ENCODE peak calls at places on chromosomes 13 and 19, in five cellular contexts. P, W, D, J and E are unnamed samples.

GRCh38 chr13:85575110-85575509 is 224.1 kb downstream of the SLITRK6 start:
- DNase-seq in P (no peak), W (no peak), D (no peak), J (no peak), E (no peak)

GRCh38 chr13:110519506-110519905 is 42.0 kb downstream of the RAB20 start:
- DNase-seq in P (no peak), W (no peak), D (no peak), J (no peak), E (peak; percentile 62)

GRCh38 chr19:2081873-2082810 is 14.0 kb downstream of the MOB3A start:
- DNase-seq in P (no peak), W (no peak), D (peak; percentile 80), J (no peak), E (no peak)

GRCh38 chr19:4425531-4425930 is 23.1 kb downstream of the CHAF1A start:
- DNase-seq in P (no peak), W (peak; percentile 85), D (no peak), J (no peak), E (no peak)

GRCh38 chr13:86087241-86087640 is 288.0 kb upstream of the SLITRK6 start:
- DNase-seq in P (no peak), W (peak; percentile 34), D (no peak), J (no peak), E (no peak)

GRCh38 chr19:18441804-18442788 is 4.2 kb upstream of the ISYNA1 start:
- DNase-seq in P (no peak), W (no peak), D (peak; percentile 56), J (no peak), E (no peak)

GRCh38 chr13:112893570-112894422 is 75.2 kb upstream of the MCF2L start:
- DNase-seq in P (no peak), W (peak; percentile 27), D (no peak), J (peak; percentile 26), E (no peak)

GRCh38 chr19:49475191-49475932 is 1.3 kb downstream of the FLT3LG start:
- DNase-seq in P (no peak), W (no peak), D (peak; percentile 44), J (no peak), E (no peak)

GRCh38 chr13:71770710-71771109 is 96.3 kb downstream of the DACH1 start:
- DNase-seq in P (no peak), W (no peak), D (no peak), J (no peak), E (no peak)

GRCh38 chr13:81987159-81987558 is 1646.2 kb upstream of the SPRY2 start:
- DNase-seq in P (no peak), W (no peak), D (no peak), J (no peak), E (no peak)

GRCh38 chr13:40126301-40127085 is 471.0 kb downstream of the COG6 start:
- DNase-seq in P (no peak), W (no peak), D (no peak), J (no peak), E (no peak)

GRCh38 chr19:52923782-52924593 is 760 bp upstream of the ZNF888 start:
- DNase-seq in P (peak; percentile 80), W (peak; percentile 19), D (no peak), J (no peak), E (peak; percentile 82)

GRCh38 chr13:33745370-33746324 is 72.3 kb upstream of the RFC3 start:
- DNase-seq in P (no peak), W (no peak), D (no peak), J (no peak), E (no peak)

GRCh38 chr19:3914199-3914598 is 18.7 kb upstream of the NMRK2 start:
- DNase-seq in P (no peak), W (no peak), D (no peak), J (no peak), E (no peak)

GRCh38 chr13:43567608-43568007 is 219.2 kb downstream of the ENOX1 start:
- DNase-seq in P (no peak), W (peak; percentile 69), D (no peak), J (no peak), E (no peak)

GRCh38 chr19:39409207-39409885 is 2.7 kb downstream of the ZFP36 start:
- DNase-seq in P (peak; percentile 94), W (peak; percentile 81), D (peak; percentile 90), J (peak; percentile 76), E (peak; percentile 97)

GRCh38 chr19:17389957-17390664 is 3.9 kb downstream of the CCDC194 start:
- DNase-seq in P (no peak), W (no peak), D (no peak), J (no peak), E (no peak)

GRCh38 chr13:21670883-21671792 is at the start of gene FGF9:
- DNase-seq in P (peak; percentile 84), W (peak; percentile 81), D (peak; percentile 81), J (peak; percentile 80), E (peak; percentile 76)